ENCODE peak calls at places on chromosomes 1 and 21, in five cellular contexts. One of them, this sample, is unnamed.

GRCh38 chr1:117051224-117052064 is 8.7 kb upstream of the TTF2 start:
- DNase-seq in NCI-H2171 treated with DMSO at 0.1 percent for 48 hours: no peak
- DNase-seq in RWPE1: peak
- DNase-seq in ELR: no peak
- DNase-seq in lung microvascular endothelial cell: peak
- DNase-seq in this sample: no peak

GRCh38 chr1:224894915-224895314 is 34.6 kb upstream of the DNAH14 start:
- DNase-seq in lung microvascular endothelial cell: no peak
- DNase-seq in ELR: peak
- DNase-seq in RWPE1: peak
- DNase-seq in NCI-H2171 treated with DMSO at 0.1 percent for 48 hours: peak
- DNase-seq in this sample: peak

GRCh38 chr1:158799689-158800088 is 18.7 kb upstream of the OR6N2 start:
- DNase-seq in lung microvascular endothelial cell: no peak
- DNase-seq in RWPE1: no peak
- DNase-seq in ELR: no peak
- DNase-seq in NCI-H2171 treated with DMSO at 0.1 percent for 48 hours: no peak
- DNase-seq in this sample: no peak

GRCh38 chr21:45351526-45352275 is 53.3 kb upstream of the COL18A1 start:
- DNase-seq in ELR: no peak
- DNase-seq in lung microvascular endothelial cell: peak
- DNase-seq in NCI-H2171 treated with DMSO at 0.1 percent for 48 hours: no peak
- DNase-seq in RWPE1: no peak
- DNase-seq in this sample: no peak

GRCh38 chr1:30194741-30195423 is 528.5 kb downstream of the MATN1 start:
- DNase-seq in lung microvascular endothelial cell: no peak
- DNase-seq in RWPE1: no peak
- DNase-seq in NCI-H2171 treated with DMSO at 0.1 percent for 48 hours: no peak
- DNase-seq in ELR: no peak
- DNase-seq in this sample: no peak

GRCh38 chr1:13808729-13809131 is 108.7 kb downstream of the PRDM2 start:
- DNase-seq in RWPE1: peak
- DNase-seq in NCI-H2171 treated with DMSO at 0.1 percent for 48 hours: peak
- DNase-seq in lung microvascular endothelial cell: no peak
- DNase-seq in ELR: no peak
- DNase-seq in this sample: peak

GRCh38 chr1:223531742-223532341 is 133.7 kb downstream of the CAPN8 start:
- DNase-seq in lung microvascular endothelial cell: peak
- DNase-seq in ELR: peak
- DNase-seq in RWPE1: peak
- DNase-seq in NCI-H2171 treated with DMSO at 0.1 percent for 48 hours: no peak
- DNase-seq in this sample: peak

GRCh38 chr21:27812279-27812678 is 845.4 kb upstream of the ADAMTS5 start:
- DNase-seq in lung microvascular endothelial cell: no peak
- DNase-seq in NCI-H2171 treated with DMSO at 0.1 percent for 48 hours: no peak
- DNase-seq in ELR: peak
- DNase-seq in RWPE1: no peak
- DNase-seq in this sample: no peak

GRCh38 chr1:170010443-170010842 is 64.1 kb downstream of the KIFAP3 start:
- DNase-seq in RWPE1: peak
- DNase-seq in NCI-H2171 treated with DMSO at 0.1 percent for 48 hours: no peak
- DNase-seq in ELR: peak
- DNase-seq in lung microvascular endothelial cell: peak
- DNase-seq in this sample: peak

GRCh38 chr1:47992720-47993119 is 4.5 kb downstream of the TRABD2B start:
- DNase-seq in NCI-H2171 treated with DMSO at 0.1 percent for 48 hours: peak
- DNase-seq in ELR: no peak
- DNase-seq in RWPE1: no peak
- DNase-seq in lung microvascular endothelial cell: no peak
- DNase-seq in this sample: no peak

GRCh38 chr1:10031461-10031860 is 1.3 kb upstream of the UBE4B start:
- DNase-seq in NCI-H2171 treated with DMSO at 0.1 percent for 48 hours: no peak
- DNase-seq in ELR: peak
- DNase-seq in RWPE1: peak
- DNase-seq in lung microvascular endothelial cell: no peak
- DNase-seq in this sample: no peak

GRCh38 chr1:110390692-110391232 is at the start of gene SLC16A4:
- DNase-seq in RWPE1: peak
- DNase-seq in NCI-H2171 treated with DMSO at 0.1 percent for 48 hours: peak
- DNase-seq in lung microvascular endothelial cell: no peak
- DNase-seq in ELR: peak
- DNase-seq in this sample: no peak

GRCh38 chr1:65470766-65471165 is 50.3 kb downstream of the LEPR start:
- DNase-seq in NCI-H2171 treated with DMSO at 0.1 percent for 48 hours: no peak
- DNase-seq in RWPE1: no peak
- DNase-seq in ELR: no peak
- DNase-seq in lung microvascular endothelial cell: no peak
- DNase-seq in this sample: no peak

GRCh38 chr1:2805801-2806430 is 4.4 kb upstream of the TTC34 start:
- DNase-seq in NCI-H2171 treated with DMSO at 0.1 percent for 48 hours: no peak
- DNase-seq in ELR: no peak
- DNase-seq in lung microvascular endothelial cell: no peak
- DNase-seq in RWPE1: no peak
- DNase-seq in this sample: no peak

GRCh38 chr1:68225781-68226180 is 6.5 kb downstream of the WLS start:
- DNase-seq in lung microvascular endothelial cell: no peak
- DNase-seq in ELR: no peak
- DNase-seq in RWPE1: peak
- DNase-seq in NCI-H2171 treated with DMSO at 0.1 percent for 48 hours: no peak
- DNase-seq in this sample: no peak

GRCh38 chr1:159214149-159214760 is 9.6 kb downstream of the ACKR1 start:
- DNase-seq in lung microvascular endothelial cell: peak
- DNase-seq in ELR: peak
- DNase-seq in NCI-H2171 treated with DMSO at 0.1 percent for 48 hours: peak
- DNase-seq in RWPE1: peak
- DNase-seq in this sample: peak

GRCh38 chr1:39573736-39574624 is 2.6 kb downstream of the PABPC4 start:
- DNase-seq in NCI-H2171 treated with DMSO at 0.1 percent for 48 hours: no peak
- DNase-seq in RWPE1: no peak
- DNase-seq in lung microvascular endothelial cell: peak
- DNase-seq in ELR: peak
- DNase-seq in this sample: no peak

This sample was measured in NAMALWA.